ENCODE peak calls at places on chromosomes 12 and 14, in six cellular contexts. One of them, this sample, is unnamed.

GRCh38 chr14:99945732-99946651 is 119.2 kb upstream of the EVL start:
- DNase-seq in cardiac fibroblast: peak; percentile 26
- DNase-seq in bronchial epithelial cell: no peak
- DNase-seq in heart right ventricle: no peak
- DNase-seq in RWPE2: peak; percentile 45
- DNase-seq in astrocyte of the spinal cord: no peak
- DNase-seq in this sample: no peak

GRCh38 chr12:128078311-128078851 is 188.6 kb upstream of the TMEM132C start:
- DNase-seq in cardiac fibroblast: no peak
- DNase-seq in bronchial epithelial cell: no peak
- DNase-seq in heart right ventricle: no peak
- DNase-seq in RWPE2: no peak
- DNase-seq in astrocyte of the spinal cord: peak; percentile 47
- DNase-seq in this sample: no peak

GRCh38 chr12:120659151-120659525 is 18.7 kb downstream of the CABP1 start:
- DNase-seq in cardiac fibroblast: no peak
- DNase-seq in bronchial epithelial cell: no peak
- DNase-seq in heart right ventricle: no peak
- DNase-seq in RWPE2: no peak
- DNase-seq in astrocyte of the spinal cord: no peak
- DNase-seq in this sample: no peak

GRCh38 chr14:22265319-22266140 is 323.5 kb downstream of the DAD1 start:
- DNase-seq in cardiac fibroblast: peak; percentile 32
- DNase-seq in bronchial epithelial cell: peak; percentile 63
- DNase-seq in heart right ventricle: no peak
- DNase-seq in RWPE2: no peak
- DNase-seq in astrocyte of the spinal cord: peak; percentile 39
- DNase-seq in this sample: peak; percentile 6

GRCh38 chr12:92365333-92365732 is 219.7 kb upstream of the BTG1 start:
- DNase-seq in cardiac fibroblast: no peak
- DNase-seq in bronchial epithelial cell: no peak
- DNase-seq in heart right ventricle: no peak
- DNase-seq in RWPE2: no peak
- DNase-seq in astrocyte of the spinal cord: no peak
- DNase-seq in this sample: no peak

GRCh38 chr12:27245039-27245438 is 953 bp downstream of the STK38L start:
- DNase-seq in cardiac fibroblast: peak; percentile 35
- DNase-seq in bronchial epithelial cell: peak; percentile 29
- DNase-seq in heart right ventricle: no peak
- DNase-seq in RWPE2: no peak
- DNase-seq in astrocyte of the spinal cord: peak; percentile 47
- DNase-seq in this sample: no peak

GRCh38 chr12:107402041-107403022 is 283.3 kb upstream of the PWP1 start:
- DNase-seq in cardiac fibroblast: peak; percentile 79
- DNase-seq in bronchial epithelial cell: peak; percentile 75
- DNase-seq in heart right ventricle: no peak
- DNase-seq in RWPE2: no peak
- DNase-seq in astrocyte of the spinal cord: peak; percentile 74
- DNase-seq in this sample: peak; percentile 61

GRCh38 chr12:124318336-124319020 is 23.6 kb downstream of the RFLNA start:
- DNase-seq in cardiac fibroblast: no peak
- DNase-seq in bronchial epithelial cell: no peak
- DNase-seq in heart right ventricle: no peak
- DNase-seq in RWPE2: no peak
- DNase-seq in astrocyte of the spinal cord: no peak
- DNase-seq in this sample: no peak

GRCh38 chr12:67425394-67425793 is 156.2 kb downstream of the CAND1 start:
- DNase-seq in cardiac fibroblast: no peak
- DNase-seq in bronchial epithelial cell: peak; percentile 82
- DNase-seq in heart right ventricle: no peak
- DNase-seq in RWPE2: no peak
- DNase-seq in astrocyte of the spinal cord: no peak
- DNase-seq in this sample: no peak

GRCh38 chr12:131608740-131609665 is 101.9 kb upstream of the SFSWAP start:
- DNase-seq in cardiac fibroblast: peak; percentile 58
- DNase-seq in bronchial epithelial cell: peak; percentile 23
- DNase-seq in heart right ventricle: peak; percentile 71
- DNase-seq in RWPE2: no peak
- DNase-seq in astrocyte of the spinal cord: no peak
- DNase-seq in this sample: peak; percentile 66

GRCh38 chr12:53325539-53326061 is 4.2 kb upstream of the AAAS start:
- DNase-seq in cardiac fibroblast: no peak
- DNase-seq in bronchial epithelial cell: no peak
- DNase-seq in heart right ventricle: no peak
- DNase-seq in RWPE2: no peak
- DNase-seq in astrocyte of the spinal cord: no peak
- DNase-seq in this sample: peak; percentile 6

GRCh38 chr12:79174656-79175055 is 310.1 kb downstream of the SYT1 start:
- DNase-seq in cardiac fibroblast: peak; percentile 83
- DNase-seq in bronchial epithelial cell: peak; percentile 58
- DNase-seq in heart right ventricle: no peak
- DNase-seq in RWPE2: no peak
- DNase-seq in astrocyte of the spinal cord: peak; percentile 73
- DNase-seq in this sample: peak; percentile 74

GRCh38 chr14:72554994-72555608 is 338.8 kb downstream of the DPF3 start:
- DNase-seq in cardiac fibroblast: no peak
- DNase-seq in bronchial epithelial cell: no peak
- DNase-seq in heart right ventricle: no peak
- DNase-seq in RWPE2: no peak
- DNase-seq in astrocyte of the spinal cord: no peak
- DNase-seq in this sample: no peak

GRCh38 chr12:49059385-49060232 is 985 bp downstream of the KMT2D start:
- DNase-seq in cardiac fibroblast: peak; percentile 18
- DNase-seq in bronchial epithelial cell: no peak
- DNase-seq in heart right ventricle: no peak
- DNase-seq in RWPE2: no peak
- DNase-seq in astrocyte of the spinal cord: no peak
- DNase-seq in this sample: no peak

GRCh38 chr12:78888583-78888982 is 24.0 kb downstream of the SYT1 start:
- DNase-seq in cardiac fibroblast: peak; percentile 48
- DNase-seq in bronchial epithelial cell: peak; percentile 27
- DNase-seq in heart right ventricle: no peak
- DNase-seq in RWPE2: no peak
- DNase-seq in astrocyte of the spinal cord: peak; percentile 34
- DNase-seq in this sample: no peak

GRCh38 chr14:103136388-103137271 is 13.4 kb downstream of the TNFAIP2 start:
- DNase-seq in cardiac fibroblast: peak; percentile 55
- DNase-seq in bronchial epithelial cell: peak; percentile 63
- DNase-seq in heart right ventricle: no peak
- DNase-seq in RWPE2: peak; percentile 85
- DNase-seq in astrocyte of the spinal cord: peak; percentile 46
- DNase-seq in this sample: peak; percentile 66

GRCh38 chr12:104452046-104452445 is 4.7 kb upstream of the CHST11 start:
- DNase-seq in cardiac fibroblast: no peak
- DNase-seq in bronchial epithelial cell: no peak
- DNase-seq in heart right ventricle: no peak
- DNase-seq in RWPE2: no peak
- DNase-seq in astrocyte of the spinal cord: no peak
- DNase-seq in this sample: no peak

GRCh38 chr12:93789767-93790166 is 112.6 kb downstream of the CRADD start:
- DNase-seq in cardiac fibroblast: no peak
- DNase-seq in bronchial epithelial cell: no peak
- DNase-seq in heart right ventricle: no peak
- DNase-seq in RWPE2: no peak
- DNase-seq in astrocyte of the spinal cord: no peak
- DNase-seq in this sample: no peak

GRCh38 chr12:93879476-93880376 is 202.6 kb downstream of the CRADD start:
- DNase-seq in cardiac fibroblast: peak; percentile 45
- DNase-seq in bronchial epithelial cell: no peak
- DNase-seq in heart right ventricle: no peak
- DNase-seq in RWPE2: no peak
- DNase-seq in astrocyte of the spinal cord: peak; percentile 86
- DNase-seq in this sample: peak; percentile 53

GRCh38 chr12:92356405-92356804 is 210.8 kb upstream of the BTG1 start:
- DNase-seq in cardiac fibroblast: no peak
- DNase-seq in bronchial epithelial cell: peak; percentile 55
- DNase-seq in heart right ventricle: no peak
- DNase-seq in RWPE2: no peak
- DNase-seq in astrocyte of the spinal cord: no peak
- DNase-seq in this sample: peak; percentile 26

GRCh38 chr12:132505105-132505851 is 15.3 kb downstream of the FBRSL1 start:
- DNase-seq in cardiac fibroblast: no peak
- DNase-seq in bronchial epithelial cell: no peak
- DNase-seq in heart right ventricle: no peak
- DNase-seq in RWPE2: no peak
- DNase-seq in astrocyte of the spinal cord: no peak
- DNase-seq in this sample: no peak

GRCh38 chr12:82529096-82529495 is 157.6 kb upstream of the TMTC2 start:
- DNase-seq in cardiac fibroblast: no peak
- DNase-seq in bronchial epithelial cell: no peak
- DNase-seq in heart right ventricle: no peak
- DNase-seq in RWPE2: no peak
- DNase-seq in astrocyte of the spinal cord: no peak
- DNase-seq in this sample: no peak

GRCh38 chr14:68584786-68585185 is 208.1 kb downstream of the ZFP36L1 start:
- DNase-seq in cardiac fibroblast: no peak
- DNase-seq in bronchial epithelial cell: peak; percentile 59
- DNase-seq in heart right ventricle: no peak
- DNase-seq in RWPE2: no peak
- DNase-seq in astrocyte of the spinal cord: no peak
- DNase-seq in this sample: no peak

GRCh38 chr12:118680361-118680963 is 300.9 kb upstream of the SRRM4 start:
- DNase-seq in cardiac fibroblast: no peak
- DNase-seq in bronchial epithelial cell: no peak
- DNase-seq in heart right ventricle: peak; percentile 50
- DNase-seq in RWPE2: no peak
- DNase-seq in astrocyte of the spinal cord: no peak
- DNase-seq in this sample: no peak

GRCh38 chr12:22287776-22288621 is 46.5 kb downstream of the ST8SIA1 start:
- DNase-seq in cardiac fibroblast: peak; percentile 76
- DNase-seq in bronchial epithelial cell: peak; percentile 86
- DNase-seq in heart right ventricle: no peak
- DNase-seq in RWPE2: no peak
- DNase-seq in astrocyte of the spinal cord: peak; percentile 64
- DNase-seq in this sample: peak; percentile 83

GRCh38 chr12:105504286-105504685 is 173.8 kb downstream of the C12orf75 start:
- DNase-seq in cardiac fibroblast: no peak
- DNase-seq in bronchial epithelial cell: no peak
- DNase-seq in heart right ventricle: no peak
- DNase-seq in RWPE2: no peak
- DNase-seq in astrocyte of the spinal cord: no peak
- DNase-seq in this sample: no peak

GRCh38 chr14:32083789-32084188 is 6.7 kb downstream of the ARHGAP5 start:
- DNase-seq in cardiac fibroblast: no peak
- DNase-seq in bronchial epithelial cell: no peak
- DNase-seq in heart right ventricle: no peak
- DNase-seq in RWPE2: no peak
- DNase-seq in astrocyte of the spinal cord: no peak
- DNase-seq in this sample: no peak

GRCh38 chr12:132349501-132350131 is 20.2 kb upstream of the GALNT9 start:
- DNase-seq in cardiac fibroblast: no peak
- DNase-seq in bronchial epithelial cell: no peak
- DNase-seq in heart right ventricle: no peak
- DNase-seq in RWPE2: no peak
- DNase-seq in astrocyte of the spinal cord: no peak
- DNase-seq in this sample: no peak

GRCh38 chr14:102873131-102873530 is 49.3 kb upstream of the AMN start:
- DNase-seq in cardiac fibroblast: no peak
- DNase-seq in bronchial epithelial cell: no peak
- DNase-seq in heart right ventricle: no peak
- DNase-seq in RWPE2: no peak
- DNase-seq in astrocyte of the spinal cord: no peak
- DNase-seq in this sample: no peak

GRCh38 chr12:102462386-102462785 is 18.0 kb downstream of the IGF1 start:
- DNase-seq in cardiac fibroblast: no peak
- DNase-seq in bronchial epithelial cell: no peak
- DNase-seq in heart right ventricle: no peak
- DNase-seq in RWPE2: no peak
- DNase-seq in astrocyte of the spinal cord: no peak
- DNase-seq in this sample: peak; percentile 54

GRCh38 chr14:95664546-95664945 is 21.7 kb upstream of the TCL1B start:
- DNase-seq in cardiac fibroblast: no peak
- DNase-seq in bronchial epithelial cell: no peak
- DNase-seq in heart right ventricle: no peak
- DNase-seq in RWPE2: no peak
- DNase-seq in astrocyte of the spinal cord: no peak
- DNase-seq in this sample: no peak

GRCh38 chr12:112299704-112300103 is 82.5 kb downstream of the HECTD4 start:
- DNase-seq in cardiac fibroblast: no peak
- DNase-seq in bronchial epithelial cell: no peak
- DNase-seq in heart right ventricle: no peak
- DNase-seq in RWPE2: no peak
- DNase-seq in astrocyte of the spinal cord: no peak
- DNase-seq in this sample: no peak

GRCh38 chr12:64042901-64043300 is 179.2 kb downstream of the KICS2 start:
- DNase-seq in cardiac fibroblast: peak; percentile 91
- DNase-seq in bronchial epithelial cell: no peak
- DNase-seq in heart right ventricle: no peak
- DNase-seq in RWPE2: no peak
- DNase-seq in astrocyte of the spinal cord: peak; percentile 55
- DNase-seq in this sample: peak; percentile 81

GRCh38 chr12:46804054-46804453 is 21.7 kb downstream of the SLC38A4 start:
- DNase-seq in cardiac fibroblast: no peak
- DNase-seq in bronchial epithelial cell: no peak
- DNase-seq in heart right ventricle: no peak
- DNase-seq in RWPE2: no peak
- DNase-seq in astrocyte of the spinal cord: no peak
- DNase-seq in this sample: no peak
- H3K4me3 ChIP-seq in cardiac fibroblast: no peak overlapping the region
- H3K4me3 ChIP-seq in bronchial epithelial cell: no peak overlapping the region
- H3K4me3 ChIP-seq in heart right ventricle: no peak overlapping the region
- H3K4me3 ChIP-seq in RWPE2: no peak overlapping the region
- H3K4me3 ChIP-seq in astrocyte of the spinal cord: no peak overlapping the region
- H3K4me3 ChIP-seq in this sample: no peak overlapping the region

GRCh38 chr12:74563927-74564326 is 26.3 kb downstream of the ATXN7L3B start:
- DNase-seq in cardiac fibroblast: no peak
- DNase-seq in bronchial epithelial cell: no peak
- DNase-seq in heart right ventricle: no peak
- DNase-seq in RWPE2: no peak
- DNase-seq in astrocyte of the spinal cord: no peak
- DNase-seq in this sample: no peak
- H3K4me3 ChIP-seq in cardiac fibroblast: no peak overlapping the region
- H3K4me3 ChIP-seq in bronchial epithelial cell: no peak overlapping the region
- H3K4me3 ChIP-seq in heart right ventricle: no peak overlapping the region
- H3K4me3 ChIP-seq in RWPE2: no peak overlapping the region
- H3K4me3 ChIP-seq in astrocyte of the spinal cord: no peak overlapping the region
- H3K4me3 ChIP-seq in this sample: no peak overlapping the region

DNA sequence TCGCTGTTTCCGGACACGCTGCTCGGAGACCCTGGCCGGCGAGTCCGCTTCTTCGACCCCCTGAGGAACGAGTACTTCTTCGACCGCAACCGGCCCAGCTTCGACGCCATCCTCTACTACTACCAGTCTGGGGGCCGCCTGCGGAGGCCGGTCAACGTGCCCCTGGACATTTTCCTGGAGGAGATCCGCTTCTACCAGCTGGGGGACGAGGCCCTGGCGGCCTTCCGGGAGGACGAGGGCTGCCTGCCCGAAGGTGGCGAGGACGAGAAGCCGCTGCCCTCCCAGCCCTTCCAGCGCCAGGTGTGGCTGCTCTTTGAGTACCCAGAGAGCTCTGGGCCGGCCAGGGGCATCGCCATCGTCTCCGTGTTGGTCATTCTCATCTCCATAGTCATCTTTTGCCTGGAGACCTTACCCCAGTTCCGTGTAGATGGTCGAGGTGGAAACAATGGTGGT is 90.0 kb downstream of the GALNT8 start:
- DNase-seq in cardiac fibroblast: no peak
- DNase-seq in bronchial epithelial cell: no peak
- DNase-seq in heart right ventricle: no peak
- DNase-seq in RWPE2: no peak
- DNase-seq in astrocyte of the spinal cord: no peak
- DNase-seq in this sample: no peak
- H3K4me3 ChIP-seq in cardiac fibroblast: no peak overlapping the region
- H3K4me3 ChIP-seq in bronchial epithelial cell: no peak overlapping the region
- H3K4me3 ChIP-seq in heart right ventricle: peak overlapping the region; percentile 44
- H3K4me3 ChIP-seq in RWPE2: no peak overlapping the region
- H3K4me3 ChIP-seq in astrocyte of the spinal cord: peak overlapping the region; percentile 38
- H3K4me3 ChIP-seq in this sample: peak overlapping the region; percentile 44

GRCh38 chr14:94121485-94121884 is 7.9 kb downstream of the IFI27L2 start:
- DNase-seq in cardiac fibroblast: no peak
- DNase-seq in bronchial epithelial cell: no peak
- DNase-seq in heart right ventricle: no peak
- DNase-seq in RWPE2: no peak
- DNase-seq in astrocyte of the spinal cord: no peak
- DNase-seq in this sample: no peak
- H3K4me3 ChIP-seq in cardiac fibroblast: no peak overlapping the region
- H3K4me3 ChIP-seq in bronchial epithelial cell: no peak overlapping the region
- H3K4me3 ChIP-seq in heart right ventricle: no peak overlapping the region
- H3K4me3 ChIP-seq in RWPE2: no peak overlapping the region
- H3K4me3 ChIP-seq in astrocyte of the spinal cord: no peak overlapping the region
- H3K4me3 ChIP-seq in this sample: no peak overlapping the region

This sample was measured in fibroblast of mammary gland.